ENCODE peak calls at places on chromosomes 3 and 15, in seven cellular contexts. X is mammary epithelial cell, L is PC-9, W is MM.1S, E is GM23338, K is H9, Z is astrocyte. N is an unnamed sample. For H4K20me1, the result is how much of the 10 kb centered on the place peaks cover.

GRCh38 chr3:107241217-107241616 is 136.0 kb upstream of the CCDC54 start:
- DNase-seq in X (peak), L (peak), W (peak), E (peak), K (peak), Z (no peak), N (no peak)

GRCh38 chr3:183153210-183153950 is 9.2 kb downstream of the LAMP3 start:
- DNase-seq in X (no peak), L (peak), W (no peak), E (no peak), K (no peak), Z (no peak), N (no peak)

GRCh38 chr15:71048913-71049675 is 66.2 kb upstream of the THSD4 start:
- DNase-seq in X (peak), L (peak), W (no peak), E (no peak), K (no peak), Z (peak), N (peak)

GRCh38 chr3:186782542-186783069 is 771 bp upstream of the EIF4A2 start:
- DNase-seq in X (no peak), L (no peak), W (peak), E (no peak), K (no peak), Z (no peak), N (no peak)

GRCh38 chr15:78024883-78025282 is 52.6 kb downstream of the TBC1D2B start:
- DNase-seq in X (no peak), L (no peak), W (no peak), E (peak), K (no peak), Z (no peak), N (no peak)

GRCh38 chr3:11250902-11251806 is 21.0 kb upstream of the ATG7 start:
- DNase-seq in X (no peak), L (no peak), W (no peak), E (no peak), K (no peak), Z (no peak), N (no peak)

GRCh38 chr15:48120751-48121150 is at the start of gene SLC24A5:
- DNase-seq in X (no peak), L (no peak), W (no peak), E (no peak), K (no peak), Z (no peak), N (no peak)

GRCh38 chr3:16311960-16312451 is 47.0 kb downstream of the OXNAD1 start:
- DNase-seq in X (peak), L (no peak), W (no peak), E (no peak), K (no peak), Z (peak), N (no peak)

GRCh38 chr3:186760141-186760813 is 23.1 kb upstream of the EIF4A2 start:
- DNase-seq in X (peak), L (peak), W (no peak), E (no peak), K (no peak), Z (no peak), N (peak)

GRCh38 chr3:95319921-95320494 is 1257.1 kb downstream of the NSUN3 start:
- DNase-seq in X (no peak), L (no peak), W (no peak), E (no peak), K (no peak), Z (peak), N (no peak)

GRCh38 chr3:55458398-55458797 is 28.7 kb downstream of the WNT5A start:
- DNase-seq in X (no peak), L (no peak), W (no peak), E (no peak), K (no peak), Z (no peak), N (no peak)

GRCh38 chr3:177860236-177860635 is 663.0 kb upstream of the TBL1XR1 start:
- DNase-seq in X (no peak), L (no peak), W (no peak), E (peak), K (no peak), Z (no peak), N (no peak)

GRCh38 chr3:177351757-177352158 is 154.5 kb upstream of the TBL1XR1 start:
- DNase-seq in X (no peak), L (no peak), W (peak), E (no peak), K (no peak), Z (no peak), N (no peak)

GRCh38 chr3:129601713-129602112 is 4.8 kb downstream of the PLXND1 start:
- DNase-seq in X (no peak), L (no peak), W (no peak), E (no peak), K (no peak), Z (no peak), N (no peak)

GRCh38 chr15:96243701-96244100 is 86.8 kb upstream of the NR2F2 start:
- DNase-seq in X (no peak), L (no peak), W (no peak), E (no peak), K (no peak), Z (no peak), N (no peak)

GRCh38 chr3:23519548-23520208 is 286.1 kb upstream of the UBE2E1 start:
- DNase-seq in X (no peak), L (no peak), W (no peak), E (no peak), K (no peak), Z (no peak), N (no peak)

GRCh38 chr3:134372405-134373277 is 1.6 kb downstream of the AMOTL2 start:
- DNase-seq in X (no peak), L (no peak), W (no peak), E (no peak), K (no peak), Z (no peak), N (no peak)

GRCh38 chr3:106193876-106194275 is 325.1 kb upstream of the CBLB start:
- DNase-seq in X (peak), L (no peak), W (no peak), E (no peak), K (no peak), Z (peak), N (no peak)

GRCh38 chr3:10467904-10468610 is 37.3 kb downstream of the ATP2B2 start:
- DNase-seq in X (no peak), L (no peak), W (no peak), E (no peak), K (no peak), Z (no peak), N (no peak)

GRCh38 chr3:45606991-45607712 is 12.6 kb downstream of the LIMD1 start:
- DNase-seq in X (no peak), L (no peak), W (no peak), E (no peak), K (no peak), Z (peak), N (no peak)

GRCh38 chr3:142124243-142124642 is 25.1 kb downstream of the TFDP2 start:
- DNase-seq in X (no peak), L (no peak), W (no peak), E (no peak), K (no peak), Z (no peak), N (no peak)

GRCh38 chr3:53023072-53023823 is 22.6 kb downstream of the SFMBT1 start:
- DNase-seq in X (no peak), L (no peak), W (no peak), E (peak), K (no peak), Z (no peak), N (no peak)

GRCh38 chr3:77539014-77539413 is 499.1 kb downstream of the ROBO2 start:
- DNase-seq in X (no peak), L (no peak), W (no peak), E (peak), K (no peak), Z (no peak), N (no peak)

GRCh38 chr3:18989237-18989812 is 159.0 kb upstream of the KCNH8 start:
- DNase-seq in X (no peak), L (no peak), W (no peak), E (no peak), K (no peak), Z (no peak), N (no peak)

GRCh38 chr3:14853280-14853956 is 34.7 kb downstream of the FGD5 start:
- DNase-seq in X (no peak), L (no peak), W (no peak), E (peak), K (no peak), Z (no peak), N (no peak)

GRCh38 chr3:8001712-8002111 is 499.9 kb upstream of the LMCD1 start:
- DNase-seq in X (no peak), L (no peak), W (no peak), E (no peak), K (no peak), Z (no peak), N (no peak)

GRCh38 chr15:59174846-59175831 is 31.5 kb upstream of the LDHAL6B start:
- DNase-seq in X (peak), L (peak), W (peak), E (peak), K (peak), Z (peak), N (peak)

GRCh38 chr3:24387000-24387399 is 107.7 kb downstream of the THRB start:
- DNase-seq in X (peak), L (no peak), W (no peak), E (no peak), K (no peak), Z (peak), N (no peak)

GRCh38 chr15:63198752-63199250 is 9.4 kb downstream of the RAB8B start:
- DNase-seq in X (no peak), L (peak), W (no peak), E (no peak), K (no peak), Z (no peak), N (no peak)

GRCh38 chr3:139629033-139629432 is 48.7 kb downstream of the NMNAT3 start:
- DNase-seq in X (peak), L (no peak), W (no peak), E (peak), K (peak), Z (no peak), N (peak)

GRCh38 chr15:90481023-90481422 is 48.7 kb upstream of the CRTC3 start:
- DNase-seq in X (no peak), L (no peak), W (no peak), E (no peak), K (no peak), Z (peak), N (no peak)

GRCh38 chr15:29053661-29054131 is 167.9 kb downstream of the APBA2 start:
- DNase-seq in X (no peak), L (no peak), W (no peak), E (no peak), K (no peak), Z (no peak), N (no peak)

GRCh38 chr3:194494951-194495374 is 8.2 kb upstream of the ATP13A3 start:
- DNase-seq in X (no peak), L (no peak), W (no peak), E (no peak), K (no peak), Z (no peak), N (no peak)

GRCh38 chr3:40333852-40334251 is 24.3 kb downstream of the EIF1B start:
- DNase-seq in X (no peak), L (no peak), W (no peak), E (no peak), K (no peak), Z (no peak), N (no peak)

GRCh38 chr3:40336511-40337135 is 27.1 kb downstream of the EIF1B start:
- DNase-seq in X (no peak), L (no peak), W (no peak), E (no peak), K (no peak), Z (no peak), N (no peak)

GRCh38 chr3:40336101-40336500 is 26.6 kb downstream of the EIF1B start:
- DNase-seq in X (peak), L (no peak), W (no peak), E (no peak), K (no peak), Z (no peak), N (no peak)

GRCh38 chr3:40332684-40333083 is 23.2 kb downstream of the EIF1B start:
- DNase-seq in X (no peak), L (no peak), W (no peak), E (no peak), K (no peak), Z (no peak), N (no peak)

DNA sequence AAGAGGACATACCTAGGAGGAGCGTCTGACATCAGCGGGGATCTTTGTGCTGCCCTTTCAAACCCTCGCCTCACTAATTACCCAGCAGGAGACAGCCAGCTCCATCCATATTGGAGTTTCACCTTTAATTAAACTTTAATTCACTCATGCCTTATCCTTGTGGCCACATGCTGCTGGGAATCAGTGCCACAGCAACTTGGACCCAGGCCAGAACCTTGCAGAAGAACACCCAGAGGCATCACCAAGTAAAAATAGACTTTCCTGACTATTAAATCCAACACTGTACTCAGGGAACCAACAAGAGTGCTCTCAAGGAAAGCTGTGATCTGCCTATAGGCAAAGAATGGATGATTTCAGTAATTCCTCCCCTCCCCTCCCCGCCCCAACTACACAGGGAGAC is 23.9 kb downstream of the EIF1B start:
- DNase-seq in X (no peak), L (no peak), W (no peak), E (no peak), K (no peak), Z (no peak), N (no peak)
- H4K20me1 ChIP-seq in X (under half), L (under half), W (under half), E (under half), K (under half), Z (under half), N (under half)

GRCh38 chr3:150419959-150420358 is 11.9 kb downstream of the TSC22D2 start:
- DNase-seq in X (no peak), L (no peak), W (no peak), E (no peak), K (no peak), Z (no peak), N (no peak)

GRCh38 chr3:150419076-150419868 is 11.2 kb downstream of the TSC22D2 start:
- DNase-seq in X (no peak), L (peak), W (no peak), E (no peak), K (no peak), Z (peak), N (no peak)

GRCh38 chr3:150426292-150426691 is 18.2 kb downstream of the TSC22D2 start:
- DNase-seq in X (no peak), L (no peak), W (no peak), E (no peak), K (no peak), Z (no peak), N (no peak)

GRCh38 chr3:150421256-150421655 is 13.2 kb downstream of the TSC22D2 start:
- DNase-seq in X (no peak), L (no peak), W (no peak), E (no peak), K (no peak), Z (no peak), N (no peak)

GRCh38 chr3:150421799-150422548 is 13.9 kb downstream of the TSC22D2 start:
- DNase-seq in X (peak), L (no peak), W (no peak), E (no peak), K (no peak), Z (peak), N (no peak)
- H4K20me1 ChIP-seq in X (under half), L (under half), W (under half), E (under half), K (under half), Z (half or more), N (under half)

DNA sequence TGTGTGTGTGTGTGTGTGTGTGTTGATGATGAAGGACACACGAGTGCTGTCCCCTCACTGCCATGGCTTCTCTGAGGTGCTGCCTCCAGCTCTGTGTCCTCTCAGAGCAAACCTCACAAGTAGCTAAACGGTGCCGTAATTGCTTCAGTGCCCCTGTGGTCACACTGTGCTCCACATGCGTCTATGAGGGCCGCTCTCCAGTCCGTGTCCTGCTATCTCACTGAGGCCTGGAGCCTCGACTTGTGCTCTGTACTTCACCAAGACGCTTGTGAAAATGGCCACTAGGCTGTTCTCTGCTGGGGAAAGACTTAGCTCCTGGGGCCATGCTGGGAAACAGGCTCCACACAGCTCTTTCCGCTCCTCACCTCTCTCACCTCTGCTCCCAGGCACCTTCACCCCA is 65.4 kb upstream of the CGNL1 start:
- DNase-seq in X (no peak), L (no peak), W (no peak), E (no peak), K (no peak), Z (no peak), N (no peak)
- H4K20me1 ChIP-seq in X (under half), L (under half), W (under half), E (under half), K (under half), Z (under half), N (under half)

DNA sequence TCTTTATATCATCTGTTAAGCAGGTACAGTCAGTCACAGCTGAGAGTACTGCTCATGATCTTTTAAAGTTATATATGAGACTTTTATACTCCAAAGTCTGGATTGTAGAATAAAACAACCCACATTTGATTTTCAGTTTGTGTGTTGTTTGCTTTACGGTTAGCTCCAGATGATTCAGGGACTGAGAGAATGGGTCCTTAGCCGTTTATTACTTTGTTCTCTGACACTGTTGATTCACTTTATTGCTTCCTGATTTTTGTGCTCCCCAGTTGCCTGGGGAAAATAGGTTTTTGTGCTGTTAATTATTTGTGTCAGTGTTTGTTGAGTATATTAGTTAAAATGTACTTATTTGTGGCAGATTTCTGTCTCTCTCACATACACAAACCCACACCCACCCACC is 8.6 kb upstream of the EBLN2 start:
- DNase-seq in X (no peak), L (no peak), W (no peak), E (no peak), K (no peak), Z (no peak), N (no peak)
- H4K20me1 ChIP-seq in X (under half), L (under half), W (under half), E (under half), K (under half), Z (half or more), N (under half)